ENCODE peak calls at places on chromosome X, in eight cellular contexts. N is body of pancreas, Y is thyroid gland, O is heart left ventricle, V is testis, G is stomach, L is GM12878, R is Peyer's patch. F is an unnamed sample.
A peak's percentile ranks its signal among the peaks of the same experiment; 100 is the strongest.

GRCh38 chrX:28391528-28391927 is 195.7 kb upstream of the IL1RAPL1 start:
- DNase-seq in V (no peak), N (no peak), O (no peak), G (no peak), R (no peak), L (no peak), Y (no peak), F (no peak)

GRCh38 chrX:99353412-99353811 is 1056.7 kb downstream of the PCDH19 start:
- DNase-seq in G (peak; percentile 38), Y (no peak), R (no peak), L (no peak), N (no peak), V (no peak), O (no peak), F (no peak)

GRCh38 chrX:41275661-41276609 is 58.0 kb upstream of the DDX3X start:
- DNase-seq in G (peak; percentile 62), Y (peak; percentile 63), L (no peak), O (peak; percentile 57), R (peak; percentile 57), V (peak; percentile 74), N (peak; percentile 61), F (peak; percentile 64)

GRCh38 chrX:94831364-94831763 is 1157.4 kb downstream of the FAM133A start:
- DNase-seq in V (no peak), N (no peak), Y (no peak), R (no peak), L (no peak), O (no peak), G (no peak), F (no peak)

GRCh38 chrX:40514376-40514775 is 66.4 kb upstream of the ATP6AP2 start:
- DNase-seq in L (no peak), N (no peak), V (no peak), G (peak; percentile 27), O (no peak), Y (no peak), R (no peak), F (peak; percentile 19)

GRCh38 chrX:68822641-68823410 is 6.0 kb upstream of the EFNB1 start:
- DNase-seq in R (no peak), L (no peak), V (peak; percentile 54), Y (peak; percentile 39), O (peak; percentile 40), G (no peak), N (peak; percentile 44), F (no peak)

GRCh38 chrX:9829308-9830267 is 43.4 kb downstream of the SHROOM2 start:
- DNase-seq in R (no peak), N (no peak), L (peak; percentile 47), G (no peak), O (no peak), V (no peak), Y (no peak), F (peak; percentile 43)

GRCh38 chrX:132488092-132488749 is 617 bp downstream of the MBNL3 start:
- DNase-seq in Y (peak; percentile 17), L (no peak), V (no peak), R (peak; percentile 45), O (no peak), N (no peak), G (no peak), F (no peak)

GRCh38 chrX:9135901-9136510 is 102.1 kb upstream of the FAM9B start:
- DNase-seq in N (no peak), Y (no peak), G (no peak), O (no peak), L (no peak), R (no peak), V (no peak), F (no peak)

GRCh38 chrX:78619829-78620228 is 39.3 kb downstream of the RTL3 start:
- DNase-seq in V (no peak), G (no peak), L (no peak), R (no peak), O (peak; percentile 42), Y (no peak), N (no peak), F (no peak)

GRCh38 chrX:136525738-136526606 is 6.0 kb upstream of the VGLL1 start:
- DNase-seq in O (peak; percentile 71), V (peak; percentile 80), N (peak; percentile 74), Y (peak; percentile 79), R (peak; percentile 17), L (no peak), G (peak; percentile 76), F (peak; percentile 61)

GRCh38 chrX:47502591-47503222 is 19.7 kb upstream of the ZNF41 start:
- DNase-seq in G (no peak), L (no peak), N (no peak), O (no peak), R (no peak), Y (no peak), V (no peak), F (no peak)

GRCh38 chrX:132480581-132481203 is 8.1 kb downstream of the MBNL3 start:
- DNase-seq in Y (peak; percentile 20), G (peak; percentile 49), O (no peak), N (peak; percentile 34), L (peak; percentile 55), R (peak; percentile 67), V (peak; percentile 27), F (no peak)

GRCh38 chrX:30874851-30875250 is 14.2 kb downstream of the TAB3 start:
- DNase-seq in V (no peak), G (no peak), N (no peak), L (no peak), R (no peak), Y (no peak), O (no peak), F (no peak)

GRCh38 chrX:112830540-112830939 is 10.1 kb downstream of the AMOT start:
- DNase-seq in V (no peak), R (no peak), O (no peak), Y (no peak), L (no peak), N (no peak), G (no peak), F (peak; percentile 58)

GRCh38 chrX:16316336-16316735 is 149.1 kb downstream of the MAGEB17 start:
- DNase-seq in L (no peak), Y (no peak), N (no peak), V (no peak), R (no peak), O (no peak), G (no peak), F (no peak)

GRCh38 chrX:135015526-135016245 is 6.7 kb downstream of the RTL8B start:
- DNase-seq in G (no peak), N (no peak), L (no peak), V (no peak), Y (no peak), R (no peak), O (no peak), F (no peak)

GRCh38 chrX:70479970-70480659 is 35.5 kb downstream of the DLG3 start:
- DNase-seq in L (no peak), V (peak; percentile 26), G (peak; percentile 43), Y (peak; percentile 41), O (peak; percentile 25), N (peak; percentile 74), R (no peak), F (no peak)

GRCh38 chrX:5617666-5618065 is 611.0 kb downstream of the NLGN4X start:
- DNase-seq in V (no peak), G (no peak), L (no peak), O (no peak), N (no peak), R (no peak), Y (no peak), F (no peak)

GRCh38 chrX:139831689-139832456 is 101.0 kb downstream of the ATP11C start:
- DNase-seq in O (no peak), V (peak; percentile 23), Y (no peak), G (no peak), L (no peak), R (no peak), N (peak; percentile 15), F (no peak)

GRCh38 chrX:49100704-49101628 is 21.3 kb upstream of the WDR45 start:
- DNase-seq in Y (peak; percentile 90), G (peak; percentile 92), N (peak; percentile 92), R (peak; percentile 87), O (peak; percentile 91), L (peak; percentile 84), V (peak; percentile 92), F (peak; percentile 88)
- TF ChIP-seq POLR2A in Y (peak; percentile 64), G (no peak), N (peak; percentile 51), R (peak; percentile 54), O (no peak), L (peak; percentile 85), V (no peak), F (no peak)

GRCh38 chrX:12496343-12496742 is 294.9 kb upstream of the PRPS2 start:
- DNase-seq in L (no peak), N (no peak), O (no peak), Y (no peak), G (no peak), V (peak; percentile 21), R (no peak), F (no peak)
- H3K27me3 ChIP-seq in L (no peaks in the 10 kb centered on the region), N (no peaks in the 10 kb centered on the region), O (no peaks in the 10 kb centered on the region), Y (no peaks in the 10 kb centered on the region), G (no peaks in the 10 kb centered on the region), V (no peaks in the 10 kb centered on the region), R (no peaks in the 10 kb centered on the region), F (no peaks in the 10 kb centered on the region)

DNA sequence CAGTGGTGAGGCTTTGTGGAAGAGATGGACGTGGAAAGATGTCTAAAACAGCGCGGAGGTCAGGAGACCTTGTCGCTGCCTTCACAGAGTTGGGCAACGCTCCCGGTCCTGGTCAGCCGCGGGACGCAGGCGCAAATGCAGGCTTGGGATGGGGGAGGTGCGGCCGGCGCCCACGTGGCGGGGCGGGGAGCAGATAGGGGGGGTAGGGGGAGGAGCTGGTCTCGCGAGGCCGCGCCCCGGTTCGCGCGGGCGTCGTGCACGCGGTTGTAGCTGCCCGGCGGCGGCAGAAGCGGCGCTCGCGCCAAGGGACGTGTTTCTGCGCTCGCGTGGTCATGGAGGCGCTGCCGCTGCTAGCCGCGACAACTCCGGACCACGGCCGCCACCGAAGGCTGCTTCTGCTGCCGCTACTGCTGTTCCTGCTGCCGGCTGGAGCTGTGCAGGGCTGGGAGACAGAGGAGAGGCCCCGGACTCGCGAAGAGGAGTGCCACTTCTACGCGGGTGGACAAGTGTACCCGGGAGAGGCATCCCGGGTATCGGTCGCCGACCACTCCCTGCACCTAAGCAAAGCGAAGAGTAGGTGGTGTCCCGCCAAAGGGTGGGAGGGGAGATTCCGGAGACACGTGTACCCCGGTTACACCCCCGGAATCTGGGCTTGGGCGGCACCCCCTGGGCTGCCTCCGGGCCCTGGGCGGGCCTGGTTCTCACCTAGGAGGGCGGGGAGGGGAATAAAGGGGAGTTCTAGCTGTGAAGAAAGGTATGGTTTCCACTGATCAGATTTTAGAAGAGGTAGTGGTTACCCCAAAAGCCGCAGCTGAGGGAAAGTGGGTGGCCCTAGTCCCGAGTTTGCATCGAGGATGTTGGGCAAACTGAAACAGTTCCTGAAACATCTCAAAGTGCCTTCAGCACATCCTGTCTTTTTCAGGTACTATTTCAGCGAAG is at the start of gene PRDX4:
- DNase-seq in Y (peak; percentile 85), L (peak; percentile 56), O (peak; percentile 90), V (peak; percentile 88), G (peak; percentile 90), N (peak; percentile 93), R (peak; percentile 77), F (peak; percentile 86)
- TF ChIP-seq POLR2A in Y (peak; percentile 68), L (peak; percentile 95), O (no peak), V (peak; percentile 34), G (no peak), N (peak; percentile 76), R (peak; percentile 39), F (peak; percentile 35)

GRCh38 chrX:67295924-67296323 is 247.9 kb upstream of the AR start:
- DNase-seq in N (no peak), O (no peak), G (no peak), R (no peak), L (no peak), Y (no peak), V (peak; percentile 16), F (no peak)

GRCh38 chrX:67290489-67291220 is 253.2 kb upstream of the AR start:
- DNase-seq in Y (no peak), N (no peak), R (no peak), O (no peak), L (no peak), G (no peak), V (no peak), F (no peak)

GRCh38 chrX:67296395-67296794 is 247.4 kb upstream of the AR start:
- DNase-seq in L (no peak), V (peak; percentile 29), O (no peak), Y (no peak), N (no peak), G (no peak), R (no peak), F (no peak)
- H3K27me3 ChIP-seq in L (no peaks in the 10 kb centered on the region), V (no peaks in the 10 kb centered on the region), O (peaks cover 4% of the 10 kb centered on the region), Y (no peaks in the 10 kb centered on the region), N (no peaks in the 10 kb centered on the region), G (no peaks in the 10 kb centered on the region), R (no peaks in the 10 kb centered on the region), F (no peaks in the 10 kb centered on the region)

F was measured in breast epithelium.